ENCODE peak calls at places on chromosome 10, in seven cellular contexts. X is lung; Z is CD4-positive, alpha-beta T cell; B is foreskin keratinocyte; G is OCI-LY7; D is cardiac muscle cell; S is tibial artery. L is an unnamed sample.

GRCh38 chr10:615583-616152 is 73.8 kb downstream of the DIP2C start:
- DNase-seq in Z (no peak), S (peak; percentile 60), X (no peak), B (no peak), D (no peak), G (no peak), L (peak; percentile 75)

GRCh38 chr10:13503745-13504463 is 24.9 kb downstream of the BEND7 start:
- DNase-seq in S (no peak), G (no peak), D (no peak), B (peak; percentile 45), Z (no peak), X (no peak), L (no peak)

GRCh38 chr10:44278669-44279337 is 106.1 kb downstream of the CXCL12 start:
- DNase-seq in Z (no peak), G (no peak), D (no peak), X (no peak), B (no peak), S (no peak), L (no peak)

GRCh38 chr10:14782691-14783363 is 8.1 kb upstream of the FAM107B start:
- DNase-seq in S (no peak), Z (no peak), D (no peak), X (no peak), B (peak; percentile 47), G (no peak), L (no peak)

GRCh38 chr10:96987141-96987841 is 155.2 kb downstream of the LCOR start:
- DNase-seq in G (no peak), X (no peak), B (no peak), Z (no peak), S (no peak), D (no peak), L (no peak)

GRCh38 chr10:128047991-128048826 is 78.0 kb downstream of the MKI67 start:
- DNase-seq in Z (no peak), B (peak; percentile 83), X (no peak), G (peak; percentile 74), D (peak; percentile 68), S (peak; percentile 62), L (no peak)

GRCh38 chr10:17872191-17873091 is 63.3 kb downstream of the MRC1 start:
- DNase-seq in X (no peak), G (peak; percentile 1), D (no peak), Z (no peak), S (no peak), B (no peak), L (no peak)

GRCh38 chr10:124917168-124917938 is 24.6 kb upstream of the ZRANB1 start:
- DNase-seq in B (no peak), X (peak; percentile 49), S (peak; percentile 73), G (peak; percentile 51), D (peak; percentile 71), Z (no peak), L (peak; percentile 31)

GRCh38 chr10:63115732-63116383 is 17.3 kb upstream of the NRBF2 start:
- DNase-seq in G (no peak), D (peak; percentile 31), B (no peak), Z (no peak), X (peak; percentile 60), S (peak; percentile 96), L (peak; percentile 72)

GRCh38 chr10:89367529-89367928 is 10.3 kb upstream of the IFIT1B start:
- DNase-seq in X (no peak), B (no peak), S (no peak), G (no peak), D (no peak), Z (no peak), L (no peak)

GRCh38 chr10:88028654-88029053 is 165.2 kb downstream of the PTEN start:
- DNase-seq in X (no peak), D (no peak), Z (no peak), G (peak; percentile 42), B (no peak), S (no peak), L (no peak)

GRCh38 chr10:16545126-16545736 is 23.6 kb upstream of the C1QL3 start:
- DNase-seq in S (no peak), X (no peak), D (peak; percentile 59), B (no peak), Z (no peak), G (peak; percentile 33), L (no peak)

GRCh38 chr10:98292976-98293375 is 25.0 kb upstream of the LOXL4 start:
- DNase-seq in G (no peak), B (no peak), Z (no peak), X (no peak), S (no peak), D (no peak), L (no peak)

GRCh38 chr10:86391986-86392722 is 25.6 kb upstream of the GRID1 start:
- DNase-seq in G (peak; percentile 58), B (no peak), S (no peak), Z (no peak), D (no peak), X (no peak), L (no peak)

GRCh38 chr10:118521415-118522117 is 73.9 kb downstream of the PRLHR start:
- DNase-seq in S (no peak), B (no peak), X (no peak), D (no peak), Z (no peak), G (no peak), L (no peak)

GRCh38 chr10:78196964-78197363 is 163.3 kb downstream of the RPS24 start:
- DNase-seq in S (no peak), G (no peak), D (no peak), B (peak; percentile 90), X (no peak), Z (no peak), L (no peak)

GRCh38 chr10:30365278-30365677 is 16.2 kb upstream of the MTPAP start:
- DNase-seq in Z (no peak), X (no peak), S (no peak), D (no peak), G (no peak), B (peak; percentile 47), L (no peak)

GRCh38 chr10:45373783-45374450 is at the start of gene ALOX5:
- DNase-seq in G (peak; percentile 88), X (peak; percentile 82), S (peak; percentile 77), Z (peak; percentile 18), D (peak; percentile 76), B (no peak), L (no peak)

GRCh38 chr10:114925675-114926204 is 12.3 kb upstream of the TRUB1 start:
- DNase-seq in Z (no peak), S (no peak), X (no peak), D (no peak), G (no peak), B (no peak), L (no peak)

GRCh38 chr10:111933937-111934336 is 249.6 kb downstream of the GPAM start:
- DNase-seq in G (no peak), D (no peak), X (no peak), S (no peak), Z (no peak), B (no peak), L (no peak)

GRCh38 chr10:50972591-50972990 is 87.2 kb upstream of the A1CF start:
- DNase-seq in X (no peak), Z (no peak), G (no peak), S (no peak), B (no peak), D (no peak), L (no peak)

GRCh38 chr10:49082767-49083166 is 32.6 kb downstream of the VSTM4 start:
- DNase-seq in Z (no peak), G (no peak), B (no peak), S (no peak), D (no peak), X (no peak), L (no peak)

GRCh38 chr10:49080965-49081364 is 34.4 kb downstream of the VSTM4 start:
- DNase-seq in G (no peak), X (no peak), Z (no peak), B (no peak), D (no peak), S (no peak), L (peak; percentile 9)

GRCh38 chr10:49080071-49080470 is 35.3 kb downstream of the VSTM4 start:
- DNase-seq in B (no peak), G (no peak), Z (no peak), X (peak; percentile 67), D (no peak), S (no peak), L (no peak)

GRCh38 chr10:49083256-49083655 is 32.1 kb downstream of the VSTM4 start:
- DNase-seq in G (no peak), X (no peak), S (peak; percentile 83), Z (no peak), B (no peak), D (no peak), L (peak; percentile 37)

GRCh38 chr10:49081532-49082275 is 33.6 kb downstream of the VSTM4 start:
- DNase-seq in S (no peak), G (no peak), D (peak; percentile 39), Z (no peak), X (no peak), B (no peak), L (no peak)
- H3K27ac ChIP-seq in S (peak overlapping the region; percentile 70), G (no peak overlapping the region), D (peak overlapping the region; percentile 4), Z (no peak overlapping the region), X (peak overlapping the region; percentile 32), B (no peak overlapping the region), L (no peak overlapping the region)

GRCh38 chr10:126068357-126068756 is 172.0 kb downstream of the FANK1 start:
- DNase-seq in B (no peak), Z (no peak), G (no peak), X (no peak), D (no peak), S (no peak), L (no peak)
- H3K27ac ChIP-seq in B (no peak overlapping the region), Z (no peak overlapping the region), G (no peak overlapping the region), X (no peak overlapping the region), D (no peak overlapping the region), S (no peak overlapping the region), L (no peak overlapping the region)

GRCh38 chr10:5531558-5532230 is 6.9 kb downstream of the CALML3 start:
- DNase-seq in D (no peak), B (no peak), X (no peak), Z (no peak), S (peak; percentile 60), G (no peak), L (no peak)

GRCh38 chr10:5530846-5531557 is 6.2 kb downstream of the CALML3 start:
- DNase-seq in Z (no peak), D (no peak), X (no peak), B (no peak), S (peak; percentile 57), G (no peak), L (no peak)

GRCh38 chr10:5533098-5533731 is 8.5 kb downstream of the CALML3 start:
- DNase-seq in Z (no peak), D (peak; percentile 17), B (no peak), G (no peak), S (peak; percentile 65), X (no peak), L (no peak)

GRCh38 chr10:5532618-5533097 is 7.9 kb downstream of the CALML3 start:
- DNase-seq in S (peak; percentile 53), Z (no peak), D (no peak), X (no peak), G (no peak), B (no peak), L (no peak)

GRCh38 chr10:5532231-5532605 is 7.5 kb downstream of the CALML3 start:
- DNase-seq in S (peak; percentile 60), B (no peak), D (no peak), X (no peak), G (no peak), Z (no peak), L (no peak)
- H3K27ac ChIP-seq in S (peak overlapping the region; percentile 69), B (no peak overlapping the region), D (no peak overlapping the region), X (no peak overlapping the region), G (no peak overlapping the region), Z (no peak overlapping the region), L (no peak overlapping the region)

DNA sequence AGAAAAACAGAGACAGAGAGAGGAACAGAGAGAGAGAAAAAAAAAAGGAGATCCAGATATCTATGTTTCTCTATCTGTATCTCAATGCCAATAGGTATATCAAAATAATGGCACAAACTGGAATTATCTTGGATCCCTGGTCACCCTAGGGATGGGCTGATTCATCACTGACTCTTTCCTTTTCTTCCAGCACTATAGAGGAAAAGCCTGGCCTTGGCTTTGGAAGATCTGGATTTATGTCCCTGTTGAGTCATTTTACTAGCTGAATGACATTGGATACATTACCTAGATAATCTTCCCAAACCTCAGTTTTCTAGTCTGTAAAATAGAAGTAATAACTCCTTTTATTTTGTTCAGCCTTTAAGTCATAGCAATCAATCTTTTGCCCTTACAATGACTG is 152.8 kb upstream of the GDF10 start:
- DNase-seq in B (no peak), D (no peak), S (no peak), G (no peak), Z (no peak), X (no peak), L (no peak)
- H3K27ac ChIP-seq in B (peak overlapping the region; percentile 51), D (no peak overlapping the region), S (no peak overlapping the region), G (no peak overlapping the region), Z (no peak overlapping the region), X (no peak overlapping the region), L (no peak overlapping the region)